ENCODE peak calls at places on chromosome 17, in eight cellular contexts. O, W, J, V, Q, Z, I and R are unnamed samples.

GRCh38 chr17:74957935-74958549 is 14.5 kb downstream of the HID1 start:
- DNase-seq in O (peak), W (peak), J (peak), V (peak), Q (peak), Z (no peak), I (peak), R (peak)

GRCh38 chr17:14144513-14144912 is 75.2 kb downstream of the COX10 start:
- DNase-seq in O (no peak), W (no peak), J (no peak), V (no peak), Q (no peak), Z (no peak), I (no peak), R (no peak)

GRCh38 chr17:67160791-67161190 is 84.2 kb downstream of the HELZ start:
- DNase-seq in O (no peak), W (no peak), J (no peak), V (no peak), Q (no peak), Z (no peak), I (no peak), R (no peak)

GRCh38 chr17:48996696-48997102 is 486 bp upstream of the IGF2BP1 start:
- DNase-seq in O (no peak), W (no peak), J (no peak), V (no peak), Q (no peak), Z (no peak), I (no peak), R (no peak)

GRCh38 chr17:2705888-2706795 is 5.4 kb downstream of the CLUH start:
- DNase-seq in O (no peak), W (no peak), J (no peak), V (peak), Q (no peak), Z (no peak), I (peak), R (no peak)

GRCh38 chr17:16342979-16343378 is 10.3 kb downstream of the CENPV start:
- DNase-seq in O (no peak), W (no peak), J (no peak), V (no peak), Q (no peak), Z (no peak), I (no peak), R (no peak)

GRCh38 chr17:78925662-78926555 is 722 bp upstream of the TIMP2 start:
- DNase-seq in O (peak), W (peak), J (peak), V (peak), Q (peak), Z (no peak), I (peak), R (peak)

GRCh38 chr17:4017377-4017776 is 53.1 kb upstream of the ATP2A3 start:
- DNase-seq in O (no peak), W (no peak), J (no peak), V (no peak), Q (no peak), Z (no peak), I (no peak), R (no peak)

GRCh38 chr17:66814570-66814969 is 20.3 kb upstream of the CACNG5 start:
- DNase-seq in O (no peak), W (no peak), J (no peak), V (no peak), Q (no peak), Z (no peak), I (no peak), R (no peak)

GRCh38 chr17:37368577-37368976 is 7.2 kb upstream of the C17orf78 start:
- DNase-seq in O (no peak), W (no peak), J (no peak), V (no peak), Q (no peak), Z (no peak), I (peak), R (no peak)

GRCh38 chr17:83086907-83087787 is 7.7 kb downstream of the METRNL start:
- DNase-seq in O (no peak), W (no peak), J (no peak), V (no peak), Q (no peak), Z (no peak), I (no peak), R (no peak)

GRCh38 chr17:41448506-41448905 is 7.7 kb upstream of the KRT38 start:
- DNase-seq in O (no peak), W (no peak), J (no peak), V (no peak), Q (no peak), Z (no peak), I (no peak), R (no peak)

GRCh38 chr17:28247671-28248556 is 71.1 kb upstream of the TMEM97 start:
- DNase-seq in O (no peak), W (no peak), J (no peak), V (no peak), Q (no peak), Z (peak), I (no peak), R (no peak)
- TF ChIP-seq CTCF in O (no peak), W (no peak), J (no peak), V (no peak), Q (no peak), Z (peak), I (no peak), R (no peak)

GRCh38 chr17:53659181-53659580 is 163.5 kb upstream of the KIF2B start:
- DNase-seq in O (no peak), W (no peak), J (no peak), V (no peak), Q (no peak), Z (no peak), I (no peak), R (no peak)

DNA sequence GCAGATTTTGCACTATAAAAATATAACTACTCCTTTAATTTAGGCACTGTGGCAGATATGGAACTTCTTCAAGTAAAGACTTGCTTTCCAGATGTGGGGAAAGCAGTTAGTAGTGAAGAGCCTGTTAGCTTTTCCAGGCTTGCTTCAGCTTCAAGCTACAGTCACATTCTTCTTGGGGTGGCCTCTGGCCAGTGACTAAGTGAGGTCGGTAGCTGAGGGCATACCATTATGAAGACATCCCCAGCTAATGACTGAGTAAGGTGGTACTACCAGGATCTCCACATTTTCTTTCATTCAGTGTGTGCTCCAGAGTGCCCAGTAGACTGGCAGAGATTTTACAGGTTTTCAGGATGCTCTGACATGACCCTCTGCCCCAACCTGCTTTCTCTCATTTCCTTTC is 167.1 kb upstream of the KIF2B start:
- DNase-seq in O (no peak), W (no peak), J (no peak), V (no peak), Q (no peak), Z (no peak), I (no peak), R (no peak)
- TF ChIP-seq POLR2A in O (no peak), W (no peak), J (no peak), V (no peak), Q (no peak), Z (no peak), I (no peak), R (no peak)

DNA sequence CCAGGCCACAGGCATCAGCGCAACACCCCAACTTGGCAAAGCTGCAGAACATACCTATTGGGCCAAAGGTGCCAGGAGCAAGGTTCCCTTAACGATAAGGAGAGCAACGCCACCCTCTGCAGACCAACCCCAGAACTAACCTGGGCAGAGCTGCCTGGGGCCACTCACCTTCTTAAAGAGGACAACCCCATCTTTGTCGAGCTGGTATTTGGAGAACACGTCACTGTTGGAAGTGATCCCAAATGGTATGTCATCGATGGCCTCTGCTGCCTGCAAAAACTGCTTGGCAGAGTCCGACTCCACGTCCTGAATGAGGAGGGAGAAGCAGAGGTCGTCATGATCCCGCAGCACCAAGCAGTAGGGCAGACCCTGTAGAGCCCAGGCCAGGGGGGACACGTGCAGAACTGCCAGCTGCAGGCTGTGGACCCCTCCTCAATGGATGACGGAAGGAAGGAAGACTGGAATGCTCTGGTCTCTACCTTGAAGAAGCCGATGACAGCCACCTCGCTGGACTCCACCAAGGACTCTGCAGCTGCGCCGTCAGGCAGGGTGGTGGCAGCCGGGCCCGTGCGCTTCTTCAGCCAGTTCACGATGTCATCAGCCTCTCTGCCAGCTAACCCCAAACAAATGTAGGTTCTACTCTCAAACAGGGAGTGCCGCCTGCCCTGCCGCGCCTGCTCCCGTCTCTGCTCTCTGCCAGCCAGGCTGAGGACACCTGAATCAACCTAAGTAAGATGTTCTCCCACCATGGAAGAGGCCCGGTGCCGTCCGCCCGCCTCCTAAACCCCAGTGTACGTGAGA is 5.2 kb downstream of the P4HB start:
- DNase-seq in O (no peak), W (no peak), J (no peak), V (no peak), Q (no peak), Z (no peak), I (peak), R (no peak)
- TF ChIP-seq CTCF in O (no peak), W (no peak), J (no peak), V (no peak), Q (no peak), Z (no peak), I (no peak), R (no peak)

DNA sequence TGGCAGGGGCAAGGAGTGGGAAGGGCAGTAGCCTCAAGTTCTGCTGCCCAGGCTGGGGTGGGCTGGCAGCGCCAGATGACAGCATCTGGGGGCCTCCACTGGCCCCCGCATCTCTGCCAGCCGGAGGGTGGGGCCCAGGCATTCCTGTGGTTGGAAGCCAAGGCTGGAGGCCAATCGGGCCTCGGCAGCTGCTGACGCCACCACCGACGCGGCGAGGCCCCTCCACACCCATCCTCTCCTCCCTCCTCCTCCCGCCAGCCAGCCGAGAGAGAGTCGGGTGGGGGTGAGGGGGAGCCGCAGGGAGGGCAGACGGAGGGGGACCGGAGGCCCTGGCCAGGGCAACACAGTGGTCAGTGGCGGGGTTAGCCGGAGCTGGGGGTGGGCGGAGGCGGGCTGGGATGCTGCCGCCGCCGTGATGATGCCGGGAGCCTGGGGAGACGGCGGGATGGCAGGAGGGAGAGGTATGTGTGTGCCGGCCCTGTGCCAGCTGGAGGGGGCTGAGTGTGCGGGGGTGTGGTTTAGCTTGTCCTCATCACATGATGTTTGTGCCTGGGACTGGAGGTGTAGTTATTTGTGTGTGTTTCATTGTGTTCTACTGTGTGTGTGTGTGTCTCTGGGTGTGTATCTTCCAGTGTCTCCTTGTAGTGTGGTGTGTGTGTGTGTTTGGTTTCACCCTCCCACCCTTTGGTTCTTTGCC is 36.6 kb downstream of the ARHGAP23 start:
- DNase-seq in O (peak), W (peak), J (peak), V (peak), Q (peak), Z (no peak), I (peak), R (peak)
- TF ChIP-seq POLR2A in O (no peak), W (no peak), J (peak), V (no peak), Q (no peak), Z (no peak), I (no peak), R (no peak)

GRCh38 chr17:40422990-40423611 is 5.4 kb upstream of the TOP2A start:
- DNase-seq in O (no peak), W (peak), J (no peak), V (no peak), Q (no peak), Z (no peak), I (no peak), R (peak)
- TF ChIP-seq CTCF in O (no peak), W (peak), J (no peak), V (no peak), Q (no peak), Z (peak), I (peak), R (no peak)

GRCh38 chr17:35222452-35222851 is 20.4 kb upstream of the SLFN5 start:
- DNase-seq in O (no peak), W (no peak), J (no peak), V (no peak), Q (no peak), Z (no peak), I (no peak), R (no peak)
- TF ChIP-seq POLR2A in O (no peak), W (no peak), J (no peak), V (no peak), Q (no peak), Z (no peak), I (no peak), R (no peak)

DNA sequence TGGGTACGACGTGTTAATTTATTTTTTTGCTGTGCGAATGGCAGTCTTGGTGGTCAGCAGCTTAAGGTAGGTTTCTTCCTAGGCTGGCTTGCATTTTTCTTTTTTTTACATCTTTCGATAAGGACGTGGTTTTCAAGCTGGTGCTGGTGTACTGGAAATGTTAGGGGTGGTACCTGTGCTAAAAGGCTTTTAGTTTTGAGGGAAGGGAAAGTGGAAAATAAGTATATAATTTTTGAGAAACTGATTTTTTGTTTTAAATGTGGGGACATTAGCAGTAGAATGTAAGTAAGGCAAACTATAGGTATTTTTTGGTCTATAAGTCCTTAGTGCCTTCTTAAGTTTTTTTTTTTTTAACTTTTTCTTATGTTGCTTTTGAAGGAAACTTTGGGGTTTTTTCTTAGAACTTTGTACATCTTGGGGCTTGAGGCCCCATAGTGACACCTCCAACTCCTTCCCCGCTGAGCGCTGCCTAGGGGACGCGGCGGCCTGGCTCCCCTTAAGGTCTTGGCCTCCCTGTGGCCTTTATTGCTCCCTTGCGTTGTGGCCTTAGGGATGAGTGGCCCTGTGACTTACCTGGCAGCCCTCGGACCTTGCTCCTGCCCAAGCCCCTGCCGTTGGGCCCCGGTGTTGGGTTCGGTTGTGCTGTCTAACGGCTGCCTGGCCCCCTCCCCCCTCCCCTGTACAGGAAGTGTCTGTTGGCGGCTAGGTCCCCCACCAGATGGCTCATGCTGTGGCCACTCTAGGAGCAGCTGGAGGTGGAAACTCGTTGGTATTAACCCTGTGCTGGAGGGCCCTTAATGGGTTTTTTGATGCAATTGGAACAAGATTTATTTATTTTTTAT is 88.0 kb upstream of the RPRML start:
- DNase-seq in O (peak), W (peak), J (peak), V (peak), Q (peak), Z (peak), I (peak), R (peak)
- TF ChIP-seq CTCF in O (peak), W (no peak), J (no peak), V (no peak), Q (no peak), Z (peak), I (peak), R (no peak)

GRCh38 chr17:38799501-38800236 is at the start of gene PIP4K2B:
- DNase-seq in O (peak), W (peak), J (peak), V (peak), Q (peak), Z (peak), I (peak), R (peak)
- TF ChIP-seq POLR2A in O (peak), W (peak), J (no peak), V (no peak), Q (peak), Z (peak), I (peak), R (no peak)

GRCh38 chr17:58083491-58084316 is 485 bp downstream of the DYNLL2 start:
- DNase-seq in O (peak), W (peak), J (peak), V (peak), Q (peak), Z (no peak), I (peak), R (peak)

GRCh38 chr17:58082341-58082869 is 814 bp upstream of the DYNLL2 start:
- DNase-seq in O (no peak), W (no peak), J (no peak), V (no peak), Q (no peak), Z (no peak), I (no peak), R (no peak)

GRCh38 chr17:58082870-58083490 is at the start of gene DYNLL2:
- DNase-seq in O (peak), W (peak), J (peak), V (peak), Q (peak), Z (peak), I (peak), R (peak)

GRCh38 chr17:58085039-58085715 is 2.0 kb downstream of the DYNLL2 start:
- DNase-seq in O (no peak), W (no peak), J (no peak), V (no peak), Q (no peak), Z (no peak), I (no peak), R (no peak)

DNA sequence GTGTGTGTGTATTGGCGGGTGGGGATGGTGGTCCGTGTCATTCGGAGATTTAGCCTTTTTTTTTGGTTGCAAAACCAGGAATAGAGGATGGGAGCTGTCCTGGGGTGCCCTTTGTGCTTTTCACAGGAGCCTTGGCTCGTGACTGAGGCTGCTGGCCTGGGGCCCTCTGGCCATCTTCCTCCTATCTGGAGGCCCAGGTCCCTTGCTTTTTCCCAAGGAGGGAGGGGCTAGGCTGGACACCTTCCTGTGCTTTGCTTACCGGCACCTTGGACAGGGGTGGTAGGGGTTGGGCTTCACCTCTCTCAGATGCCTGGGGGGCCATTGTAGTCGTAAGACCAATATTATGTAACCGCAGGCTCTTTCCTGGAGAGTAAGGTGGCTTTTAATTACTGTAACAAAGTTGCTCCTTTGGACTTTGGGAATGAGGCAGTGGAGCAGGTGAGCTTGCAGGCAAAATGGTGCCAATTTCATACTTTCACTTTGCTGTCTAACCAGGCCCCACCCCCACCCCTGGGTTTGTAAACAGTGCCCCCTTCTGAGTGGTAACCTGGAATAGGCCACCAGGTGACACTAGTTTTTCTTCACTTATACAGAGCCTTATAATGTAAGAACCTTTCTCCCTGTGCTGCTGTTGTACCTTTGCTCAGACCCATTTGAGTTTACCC is 1.2 kb downstream of the DYNLL2 start:
- DNase-seq in O (peak), W (peak), J (peak), V (peak), Q (peak), Z (no peak), I (peak), R (peak)
- TF ChIP-seq CTCF in O (no peak), W (peak), J (no peak), V (no peak), Q (peak), Z (peak), I (peak), R (peak)

DNA sequence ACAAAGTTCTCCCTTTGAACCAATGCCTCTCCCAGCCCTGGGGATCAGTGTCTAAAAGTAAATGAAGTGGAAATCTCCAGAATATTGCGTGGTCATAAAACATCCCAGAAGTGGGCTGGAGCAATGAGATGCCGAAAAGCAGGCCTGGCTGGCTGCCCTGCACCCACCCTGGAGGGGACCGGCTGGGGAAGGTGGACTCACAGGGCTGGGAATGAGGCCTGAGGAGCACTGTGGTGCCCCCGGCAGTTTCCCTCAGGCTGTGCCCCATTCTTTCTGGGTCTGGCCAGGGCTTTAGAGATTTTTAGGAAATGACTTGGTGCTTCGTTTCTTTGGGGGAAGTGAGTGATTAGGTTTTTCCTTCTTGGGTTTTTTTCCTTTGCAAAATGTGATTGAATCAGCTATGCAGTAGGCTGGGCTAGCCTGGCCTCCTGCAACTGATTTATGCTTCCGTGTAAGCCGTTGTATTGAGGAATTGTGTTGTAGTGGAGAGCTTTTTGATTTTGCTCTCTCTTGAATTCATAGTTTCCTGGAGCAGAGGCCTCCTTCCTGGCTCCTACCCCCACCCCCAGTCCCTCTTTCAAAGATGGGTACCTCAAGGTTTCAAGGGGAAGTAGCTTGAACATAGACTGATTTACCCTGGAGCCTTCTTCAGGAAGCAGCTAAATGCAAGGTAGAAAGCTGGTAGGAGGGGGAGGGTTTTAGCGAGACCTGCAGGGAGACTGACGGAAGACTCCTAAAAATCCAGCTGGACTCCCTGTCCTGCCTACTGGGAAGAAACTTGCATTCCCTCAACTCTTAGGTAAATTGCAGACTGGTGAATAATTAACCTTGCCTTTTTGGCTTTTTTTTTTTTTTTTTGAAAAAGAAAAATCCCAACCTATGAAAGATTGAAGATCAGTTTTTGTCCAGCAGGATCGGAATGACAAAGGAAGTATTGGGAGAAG is 170.3 kb downstream of the RAB11FIP4 start:
- DNase-seq in O (no peak), W (no peak), J (no peak), V (no peak), Q (no peak), Z (no peak), I (no peak), R (no peak)
- TF ChIP-seq POLR2A in O (no peak), W (no peak), J (no peak), V (no peak), Q (no peak), Z (no peak), I (no peak), R (no peak)